ENCODE peak calls at places on chromosomes 3 and 15, in ten cellular contexts. D is HEK293T; O is stomach; Q is T-helper 2 cell; H is RWPE1; M is anterior cingulate cortex; R is stimulated activated effector memory CD8-positive, alpha-beta T cell treated with anti-CD3 and anti-CD28 coated beads, Interleukin-12 subunit alpha, Interleukin-12 subunit beta, amount 100 ng/mL, for 72 hours; X is fibroblast of the aortic adventitia; W is AG20443; G is activated CD4-positive, alpha-beta memory T cell treated with anti-CD3 and anti-CD28 coated beads for 36 hours. I is an unnamed sample.

GRCh38 chr3:10467904-10468610 is 37.3 kb downstream of the ATP2B2 start:
- DNase-seq in D (no peak), O (peak; percentile 34), Q (no peak), H (no peak), M (no peak), R (no peak), X (no peak), W (no peak), G (no peak), I (no peak)

GRCh38 chr15:25712961-25713355 is 150.2 kb downstream of the ATP10A start:
- DNase-seq in D (no peak), O (no peak), Q (no peak), H (no peak), M (no peak), R (no peak), X (no peak), W (no peak), G (no peak), I (no peak)

GRCh38 chr3:189132125-189132744 is 39.5 kb upstream of the TPRG1 start:
- DNase-seq in D (no peak), O (peak; percentile 45), Q (peak; percentile 97), H (peak; percentile 59), M (no peak), R (peak; percentile 39), X (peak; percentile 74), W (peak; percentile 60), G (peak; percentile 90), I (peak; percentile 77)

GRCh38 chr3:24496529-24497482 is 2.2 kb upstream of the THRB start:
- DNase-seq in D (peak; percentile 74), O (peak; percentile 82), Q (no peak), H (no peak), M (peak; percentile 9), R (no peak), X (peak; percentile 78), W (peak; percentile 86), G (no peak), I (peak; percentile 90)

GRCh38 chr3:134211797-134212196 is 38.9 kb downstream of the RYK start:
- DNase-seq in D (peak; percentile 54), O (peak; percentile 29), Q (peak; percentile 34), H (no peak), M (no peak), R (no peak), X (peak; percentile 55), W (peak; percentile 65), G (peak; percentile 33), I (no peak)

GRCh38 chr15:71748327-71748726 is 62.0 kb upstream of the NR2E3 start:
- DNase-seq in D (no peak), O (no peak), Q (no peak), H (peak; percentile 53), M (no peak), R (no peak), X (no peak), W (no peak), G (no peak), I (no peak)

GRCh38 chr3:65659396-65659795 is 379.3 kb downstream of the MAGI1 start:
- DNase-seq in D (no peak), O (no peak), Q (no peak), H (no peak), M (no peak), R (no peak), X (no peak), W (no peak), G (no peak), I (no peak)

GRCh38 chr3:194034556-194035336 is 101.2 kb upstream of the HES1 start:
- DNase-seq in D (no peak), O (no peak), Q (no peak), H (no peak), M (no peak), R (no peak), X (no peak), W (no peak), G (no peak), I (no peak)

GRCh38 chr3:65992106-65992505 is 46.6 kb downstream of the MAGI1 start:
- DNase-seq in D (no peak), O (no peak), Q (no peak), H (no peak), M (no peak), R (no peak), X (peak; percentile 30), W (no peak), G (no peak), I (no peak)

I was measured in right atrium auricular region.